ENCODE peak calls at places on chromosome 12, in nine cellular contexts. One of them, this sample, is unnamed.

GRCh38 chr12:56103066-56103711 is 1.2 kb upstream of the PA2G4 start:
- DNase-seq in Panc1: no peak
- DNase-seq in PC-3: no peak
- DNase-seq in RWPE2: no peak
- DNase-seq in breast epithelium: no peak
- DNase-seq in hepatocyte: no peak
- DNase-seq in left ventricle myocardium inferior: no peak
- DNase-seq in body of pancreas: no peak
- DNase-seq in brain microvascular endothelial cell: no peak
- DNase-seq in this sample: no peak

GRCh38 chr12:25377475-25378179 is 126.9 kb upstream of the KRAS start:
- DNase-seq in Panc1: no peak
- DNase-seq in PC-3: peak; percentile 11
- DNase-seq in RWPE2: no peak
- DNase-seq in breast epithelium: no peak
- DNase-seq in hepatocyte: peak; percentile 14
- DNase-seq in left ventricle myocardium inferior: no peak
- DNase-seq in body of pancreas: no peak
- DNase-seq in brain microvascular endothelial cell: peak; percentile 12
- DNase-seq in this sample: no peak

GRCh38 chr12:40691913-40692616 is at the start of gene CNTN1:
- DNase-seq in Panc1: no peak
- DNase-seq in PC-3: no peak
- DNase-seq in RWPE2: peak; percentile 55
- DNase-seq in breast epithelium: peak; percentile 38
- DNase-seq in hepatocyte: peak; percentile 69
- DNase-seq in left ventricle myocardium inferior: peak; percentile 13
- DNase-seq in body of pancreas: peak; percentile 42
- DNase-seq in brain microvascular endothelial cell: peak; percentile 3
- DNase-seq in this sample: peak; percentile 81

GRCh38 chr12:3321881-3322280 is 169.1 kb upstream of the PRMT8 start:
- DNase-seq in Panc1: no peak
- DNase-seq in PC-3: no peak
- DNase-seq in RWPE2: no peak
- DNase-seq in breast epithelium: no peak
- DNase-seq in hepatocyte: no peak
- DNase-seq in left ventricle myocardium inferior: no peak
- DNase-seq in body of pancreas: no peak
- DNase-seq in brain microvascular endothelial cell: no peak
- DNase-seq in this sample: no peak

GRCh38 chr12:121110211-121110940 is 22.3 kb upstream of the P2RX7 start:
- DNase-seq in Panc1: peak; percentile 50
- DNase-seq in PC-3: peak; percentile 77
- DNase-seq in RWPE2: no peak
- DNase-seq in breast epithelium: peak; percentile 28
- DNase-seq in hepatocyte: peak; percentile 80
- DNase-seq in left ventricle myocardium inferior: peak; percentile 41
- DNase-seq in body of pancreas: peak; percentile 70
- DNase-seq in brain microvascular endothelial cell: peak; percentile 54
- DNase-seq in this sample: no peak

GRCh38 chr12:113655479-113655878 is 183.8 kb upstream of the LHX5 start:
- DNase-seq in Panc1: no peak
- DNase-seq in PC-3: no peak
- DNase-seq in RWPE2: no peak
- DNase-seq in breast epithelium: no peak
- DNase-seq in hepatocyte: no peak
- DNase-seq in left ventricle myocardium inferior: no peak
- DNase-seq in body of pancreas: no peak
- DNase-seq in brain microvascular endothelial cell: no peak
- DNase-seq in this sample: no peak

GRCh38 chr12:16335838-16336237 is 11.6 kb upstream of the MGST1 start:
- DNase-seq in Panc1: no peak
- DNase-seq in PC-3: no peak
- DNase-seq in RWPE2: no peak
- DNase-seq in breast epithelium: no peak
- DNase-seq in hepatocyte: no peak
- DNase-seq in left ventricle myocardium inferior: no peak
- DNase-seq in body of pancreas: no peak
- DNase-seq in brain microvascular endothelial cell: no peak
- DNase-seq in this sample: no peak

GRCh38 chr12:130665753-130666152 is 50.3 kb downstream of the RIMBP2 start:
- DNase-seq in Panc1: no peak
- DNase-seq in PC-3: no peak
- DNase-seq in RWPE2: no peak
- DNase-seq in breast epithelium: no peak
- DNase-seq in hepatocyte: no peak
- DNase-seq in left ventricle myocardium inferior: no peak
- DNase-seq in body of pancreas: no peak
- DNase-seq in brain microvascular endothelial cell: no peak
- DNase-seq in this sample: no peak

GRCh38 chr12:3892631-3893030 is 19.4 kb upstream of the PARP11 start:
- DNase-seq in Panc1: no peak
- DNase-seq in PC-3: no peak
- DNase-seq in RWPE2: no peak
- DNase-seq in breast epithelium: no peak
- DNase-seq in hepatocyte: no peak
- DNase-seq in left ventricle myocardium inferior: no peak
- DNase-seq in body of pancreas: no peak
- DNase-seq in brain microvascular endothelial cell: no peak
- DNase-seq in this sample: no peak

GRCh38 chr12:108214046-108214445 is 85.0 kb downstream of the WSCD2 start:
- DNase-seq in Panc1: no peak
- DNase-seq in PC-3: no peak
- DNase-seq in RWPE2: no peak
- DNase-seq in breast epithelium: no peak
- DNase-seq in hepatocyte: no peak
- DNase-seq in left ventricle myocardium inferior: no peak
- DNase-seq in body of pancreas: no peak
- DNase-seq in brain microvascular endothelial cell: no peak
- DNase-seq in this sample: no peak

GRCh38 chr12:109301643-109302176 is 7.4 kb downstream of the FOXN4 start:
- DNase-seq in Panc1: no peak
- DNase-seq in PC-3: no peak
- DNase-seq in RWPE2: no peak
- DNase-seq in breast epithelium: no peak
- DNase-seq in hepatocyte: no peak
- DNase-seq in left ventricle myocardium inferior: no peak
- DNase-seq in body of pancreas: no peak
- DNase-seq in brain microvascular endothelial cell: no peak
- DNase-seq in this sample: no peak

DNA sequence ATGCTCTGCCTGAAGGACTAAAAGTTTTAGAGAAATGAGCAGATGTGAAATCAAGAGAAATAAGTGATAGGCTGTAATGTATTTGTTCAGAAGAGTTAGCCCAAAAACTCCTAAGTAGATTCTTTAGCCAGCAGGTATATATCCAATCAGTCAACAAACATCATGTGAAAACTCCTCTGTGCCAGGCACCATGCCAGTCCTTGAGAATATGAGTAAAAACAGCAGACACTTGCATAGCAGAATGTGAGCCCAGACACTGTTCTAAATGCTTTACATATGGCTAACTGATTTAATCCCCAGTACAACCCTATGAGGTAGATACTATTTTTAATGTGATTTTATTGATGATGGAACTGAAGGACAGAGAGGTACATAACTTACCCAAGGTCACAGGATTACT is 329.8 kb downstream of the PAWR start:
- DNase-seq in Panc1: no peak
- DNase-seq in PC-3: no peak
- DNase-seq in RWPE2: no peak
- DNase-seq in breast epithelium: no peak
- DNase-seq in hepatocyte: no peak
- DNase-seq in left ventricle myocardium inferior: no peak
- DNase-seq in body of pancreas: no peak
- DNase-seq in brain microvascular endothelial cell: no peak
- DNase-seq in this sample: no peak
- H3K27ac ChIP-seq in Panc1: no peak overlapping the region
- H3K27ac ChIP-seq in PC-3: no peak overlapping the region
- H3K27ac ChIP-seq in RWPE2: no peak overlapping the region
- H3K27ac ChIP-seq in breast epithelium: no peak overlapping the region
- H3K27ac ChIP-seq in hepatocyte: no peak overlapping the region
- H3K27ac ChIP-seq in left ventricle myocardium inferior: no peak overlapping the region
- H3K27ac ChIP-seq in body of pancreas: no peak overlapping the region
- H3K27ac ChIP-seq in brain microvascular endothelial cell: no peak overlapping the region
- H3K27ac ChIP-seq in this sample: no peak overlapping the region

DNA sequence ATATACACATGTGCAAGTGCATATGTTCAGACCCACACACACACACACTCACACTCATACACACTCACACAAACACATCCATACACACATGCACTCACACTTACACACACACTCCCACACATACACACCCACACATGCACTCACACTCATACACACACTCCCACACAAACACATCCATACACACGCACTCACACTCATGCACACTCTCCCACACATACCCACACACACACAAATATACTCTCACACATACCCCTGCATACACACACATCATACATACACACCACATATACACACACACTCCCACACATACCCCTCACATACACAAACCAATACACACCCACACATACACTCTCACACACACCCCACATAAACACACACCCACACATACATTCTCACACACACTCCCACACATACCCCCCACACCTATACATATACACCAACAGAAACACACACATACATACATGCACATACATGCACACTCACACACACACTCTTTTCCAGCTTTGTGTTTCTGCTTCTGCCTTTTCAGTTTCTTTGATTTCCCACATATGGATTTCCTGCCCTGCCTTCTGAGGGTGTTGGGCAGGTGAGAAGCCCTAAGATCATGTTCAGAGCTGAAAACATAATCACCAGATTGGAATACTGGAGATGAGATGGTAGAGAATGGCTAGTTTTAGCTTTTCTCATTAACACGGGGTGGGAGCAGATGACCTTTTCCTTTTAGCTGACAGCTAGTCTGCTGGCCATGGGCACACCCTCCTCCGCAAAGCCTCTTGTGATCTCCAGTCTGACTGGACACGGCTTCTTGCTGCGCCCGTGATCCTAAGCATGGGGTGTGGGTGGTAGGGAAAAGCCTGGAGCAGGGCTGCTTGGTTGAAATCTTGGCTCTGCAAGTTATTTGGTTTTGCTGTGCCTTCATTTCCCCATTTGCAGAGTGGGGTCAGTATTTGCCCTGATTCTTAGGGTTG is 214.0 kb downstream of the CHST11 start:
- DNase-seq in Panc1: no peak
- DNase-seq in PC-3: no peak
- DNase-seq in RWPE2: no peak
- DNase-seq in breast epithelium: no peak
- DNase-seq in hepatocyte: no peak
- DNase-seq in left ventricle myocardium inferior: no peak
- DNase-seq in body of pancreas: no peak
- DNase-seq in brain microvascular endothelial cell: no peak
- DNase-seq in this sample: peak; percentile 80
- H3K36me3 ChIP-seq in Panc1: no peaks in the 10 kb centered on the region
- H3K36me3 ChIP-seq in PC-3: no peaks in the 10 kb centered on the region
- H3K36me3 ChIP-seq in RWPE2: no peaks in the 10 kb centered on the region
- H3K36me3 ChIP-seq in breast epithelium: no peaks in the 10 kb centered on the region
- H3K36me3 ChIP-seq in hepatocyte: no peaks in the 10 kb centered on the region
- H3K36me3 ChIP-seq in left ventricle myocardium inferior: no peaks in the 10 kb centered on the region
- H3K36me3 ChIP-seq in body of pancreas: no peaks in the 10 kb centered on the region
- H3K36me3 ChIP-seq in brain microvascular endothelial cell: no peaks in the 10 kb centered on the region
- H3K36me3 ChIP-seq in this sample: no peaks in the 10 kb centered on the region

GRCh38 chr12:117671734-117672133 is 297.1 kb downstream of the KSR2 start:
- DNase-seq in Panc1: no peak
- DNase-seq in PC-3: peak; percentile 83
- DNase-seq in RWPE2: no peak
- DNase-seq in breast epithelium: no peak
- DNase-seq in hepatocyte: peak; percentile 41
- DNase-seq in left ventricle myocardium inferior: peak; percentile 17
- DNase-seq in body of pancreas: peak; percentile 41
- DNase-seq in brain microvascular endothelial cell: no peak
- DNase-seq in this sample: no peak
- TF ChIP-seq CTCF in Panc1: peak; percentile 84
- TF ChIP-seq CTCF in PC-3: peak; percentile 94
- TF ChIP-seq CTCF in RWPE2: peak; percentile 74
- TF ChIP-seq CTCF in breast epithelium: peak; percentile 16
- TF ChIP-seq CTCF in hepatocyte: peak; percentile 53
- TF ChIP-seq CTCF in left ventricle myocardium inferior: peak; percentile 54
- TF ChIP-seq CTCF in body of pancreas: peak; percentile 32
- TF ChIP-seq CTCF in brain microvascular endothelial cell: peak; percentile 70
- TF ChIP-seq CTCF in this sample: no peak

GRCh38 chr12:12265035-12265434 is 1.8 kb downstream of the LRP6 start:
- DNase-seq in Panc1: no peak
- DNase-seq in PC-3: no peak
- DNase-seq in RWPE2: no peak
- DNase-seq in breast epithelium: no peak
- DNase-seq in hepatocyte: no peak
- DNase-seq in left ventricle myocardium inferior: no peak
- DNase-seq in body of pancreas: no peak
- DNase-seq in brain microvascular endothelial cell: no peak
- DNase-seq in this sample: no peak

GRCh38 chr12:12265571-12266388 is 1.1 kb downstream of the LRP6 start:
- DNase-seq in Panc1: no peak
- DNase-seq in PC-3: peak; percentile 44
- DNase-seq in RWPE2: no peak
- DNase-seq in breast epithelium: no peak
- DNase-seq in hepatocyte: peak; percentile 31
- DNase-seq in left ventricle myocardium inferior: no peak
- DNase-seq in body of pancreas: no peak
- DNase-seq in brain microvascular endothelial cell: peak; percentile 26
- DNase-seq in this sample: no peak

GRCh38 chr12:12267801-12268200 is 957 bp upstream of the LRP6 start:
- DNase-seq in Panc1: no peak
- DNase-seq in PC-3: peak; percentile 13
- DNase-seq in RWPE2: no peak
- DNase-seq in breast epithelium: no peak
- DNase-seq in hepatocyte: no peak
- DNase-seq in left ventricle myocardium inferior: no peak
- DNase-seq in body of pancreas: no peak
- DNase-seq in brain microvascular endothelial cell: no peak
- DNase-seq in this sample: no peak

GRCh38 chr12:12266389-12266872 is 413 bp downstream of the LRP6 start:
- DNase-seq in Panc1: no peak
- DNase-seq in PC-3: no peak
- DNase-seq in RWPE2: no peak
- DNase-seq in breast epithelium: no peak
- DNase-seq in hepatocyte: no peak
- DNase-seq in left ventricle myocardium inferior: peak; percentile 16
- DNase-seq in body of pancreas: no peak
- DNase-seq in brain microvascular endothelial cell: no peak
- DNase-seq in this sample: no peak

DNA sequence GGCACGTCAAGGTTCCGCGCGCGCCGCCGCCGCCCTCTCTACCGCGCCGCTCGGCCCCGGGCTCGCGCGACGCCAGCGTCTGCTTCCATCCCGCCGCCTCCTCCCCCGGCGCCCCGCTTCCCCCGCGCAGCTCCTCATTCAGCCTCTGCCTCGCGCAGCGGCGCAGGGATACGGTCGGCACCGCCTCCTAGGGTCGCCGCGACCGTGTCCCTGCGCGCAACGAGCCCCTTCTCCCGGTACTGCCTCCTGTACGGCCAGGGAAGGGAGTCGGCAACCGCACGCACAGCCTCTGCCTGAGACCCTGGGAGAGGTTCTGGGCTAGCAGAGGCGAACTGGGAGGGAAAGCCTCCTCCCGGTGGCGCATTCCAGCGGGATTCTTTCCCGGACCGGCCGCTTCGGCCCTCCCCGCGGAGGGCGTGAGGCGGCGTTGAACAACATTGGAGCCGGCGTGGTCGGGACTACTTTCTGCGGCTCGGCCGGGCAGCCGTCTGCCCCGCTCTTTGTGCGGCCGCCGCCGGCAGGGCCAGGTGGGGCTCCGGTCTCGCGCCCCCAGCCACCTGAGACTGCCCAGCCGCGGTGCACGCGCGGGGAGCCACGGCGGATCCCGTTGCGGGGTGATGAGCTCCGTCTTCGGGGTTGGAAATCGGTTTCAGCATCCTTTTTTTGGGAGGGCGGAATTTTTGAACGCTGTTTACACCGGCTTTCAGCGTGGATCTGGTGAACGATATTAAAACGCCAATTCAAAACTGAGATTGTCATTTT is at the start of gene LRP6:
- DNase-seq in Panc1: peak; percentile 32
- DNase-seq in PC-3: peak; percentile 81
- DNase-seq in RWPE2: peak; percentile 79
- DNase-seq in breast epithelium: peak; percentile 78
- DNase-seq in hepatocyte: peak; percentile 95
- DNase-seq in left ventricle myocardium inferior: peak; percentile 92
- DNase-seq in body of pancreas: peak; percentile 91
- DNase-seq in brain microvascular endothelial cell: peak; percentile 88
- DNase-seq in this sample: peak; percentile 94
- H3K27ac ChIP-seq in Panc1: peak within 1 kb of the TSS; percentile 92
- H3K27ac ChIP-seq in PC-3: peak within 1 kb of the TSS; percentile 79
- H3K27ac ChIP-seq in RWPE2: peak within 1 kb of the TSS; percentile 66
- H3K27ac ChIP-seq in breast epithelium: peak within 1 kb of the TSS; percentile 100
- H3K27ac ChIP-seq in hepatocyte: peak within 1 kb of the TSS; percentile 100
- H3K27ac ChIP-seq in left ventricle myocardium inferior: peak within 1 kb of the TSS; percentile 100
- H3K27ac ChIP-seq in body of pancreas: peak within 1 kb of the TSS; percentile 99
- H3K27ac ChIP-seq in brain microvascular endothelial cell: peak within 1 kb of the TSS; percentile 99
- H3K27ac ChIP-seq in this sample: peak within 1 kb of the TSS; percentile 95